ENCODE peak calls at places on chromosomes 5 and 9, in ten cellular contexts. A is NT2/D1; L is tibial nerve; W is CD8-positive, alpha-beta T cell; Q is mucosa of descending colon; J is AG04449; O is neuronal stem cell; Y is right atrium auricular region; G is breast epithelium; Z is SJSA1. H is an unnamed sample.

GRCh38 chr9:120869360-120869687 is 7.7 kb downstream of the PHF19 start:
- DNase-seq in A (no peak), L (no peak), W (no peak), Q (no peak), J (no peak), O (no peak), Y (no peak), G (no peak), Z (no peak), H (no peak)

GRCh38 chr5:113235884-113236283 is 198.9 kb downstream of the TSSK1B start:
- DNase-seq in A (no peak), L (no peak), W (no peak), Q (no peak), J (no peak), O (no peak), Y (no peak), G (no peak), Z (no peak), H (no peak)

GRCh38 chr5:7815757-7816534 is 35.0 kb downstream of the CFAP90 start:
- DNase-seq in A (peak), L (peak), W (peak), Q (peak), J (no peak), O (peak), Y (peak), G (peak), Z (no peak), H (no peak)

GRCh38 chr5:74636149-74636548 is 4.4 kb downstream of the ENC1 start:
- DNase-seq in A (no peak), L (no peak), W (no peak), Q (no peak), J (no peak), O (no peak), Y (no peak), G (no peak), Z (no peak), H (no peak)

GRCh38 chr9:9003184-9003583 is 1203.6 kb upstream of the DMAC1 start:
- DNase-seq in A (peak), L (peak), W (no peak), Q (peak), J (no peak), O (peak), Y (no peak), G (no peak), Z (no peak), H (no peak)

GRCh38 chr9:126474201-126474765 is 139.4 kb upstream of the LMX1B start:
- DNase-seq in A (no peak), L (no peak), W (no peak), Q (no peak), J (peak), O (no peak), Y (no peak), G (no peak), Z (peak), H (no peak)

GRCh38 chr9:113737414-113738271 is 138.5 kb upstream of the ZNF618 start:
- DNase-seq in A (peak), L (peak), W (no peak), Q (peak), J (no peak), O (peak), Y (no peak), G (peak), Z (peak), H (no peak)

GRCh38 chr9:69899491-69899890 is 78.9 kb downstream of the CFAP95 start:
- DNase-seq in A (no peak), L (no peak), W (no peak), Q (no peak), J (no peak), O (no peak), Y (no peak), G (no peak), Z (no peak), H (no peak)

GRCh38 chr5:55134053-55134722 is 25.8 kb upstream of the GPX8 start:
- DNase-seq in A (no peak), L (no peak), W (no peak), Q (no peak), J (no peak), O (no peak), Y (no peak), G (no peak), Z (peak), H (no peak)

GRCh38 chr9:99169982-99170761 is 51.6 kb downstream of the ALG2 start:
- DNase-seq in A (peak), L (no peak), W (no peak), Q (no peak), J (no peak), O (peak), Y (no peak), G (no peak), Z (no peak), H (no peak)

GRCh38 chr9:6305954-6306563 is 22.1 kb upstream of the TPD52L3 start:
- DNase-seq in A (peak), L (no peak), W (no peak), Q (no peak), J (no peak), O (peak), Y (no peak), G (no peak), Z (no peak), H (no peak)

GRCh38 chr5:116508835-116509234 is 65.8 kb downstream of the SEMA6A start:
- DNase-seq in A (no peak), L (no peak), W (no peak), Q (no peak), J (no peak), O (no peak), Y (no peak), G (no peak), Z (no peak), H (no peak)

GRCh38 chr5:51657340-51658240 is 274.3 kb downstream of the ISL1 start:
- DNase-seq in A (no peak), L (no peak), W (no peak), Q (no peak), J (no peak), O (no peak), Y (no peak), G (no peak), Z (no peak), H (no peak)

GRCh38 chr5:151648988-151649387 is 37.7 kb downstream of the SPARC start:
- DNase-seq in A (no peak), L (no peak), W (no peak), Q (no peak), J (no peak), O (no peak), Y (no peak), G (no peak), Z (no peak), H (no peak)

GRCh38 chr5:136211282-136211681 is 18.3 kb upstream of the SMIM32 start:
- DNase-seq in A (no peak), L (no peak), W (no peak), Q (no peak), J (no peak), O (no peak), Y (no peak), G (no peak), Z (no peak), H (no peak)

GRCh38 chr5:89827388-89827787 is 582.2 kb downstream of the CETN3 start:
- DNase-seq in A (no peak), L (no peak), W (no peak), Q (no peak), J (no peak), O (no peak), Y (no peak), G (no peak), Z (no peak), H (no peak)

GRCh38 chr9:77092536-77092935 is 73.1 kb downstream of the FOXB2 start:
- DNase-seq in A (no peak), L (no peak), W (no peak), Q (no peak), J (peak), O (no peak), Y (no peak), G (no peak), Z (no peak), H (no peak)

GRCh38 chr9:99411068-99411467 is 189.0 kb downstream of the SEC61B start:
- DNase-seq in A (no peak), L (no peak), W (no peak), Q (no peak), J (no peak), O (no peak), Y (no peak), G (no peak), Z (no peak), H (no peak)

GRCh38 chr9:74795081-74795480 is 92.6 kb downstream of the TRPM6 start:
- DNase-seq in A (no peak), L (no peak), W (no peak), Q (no peak), J (no peak), O (no peak), Y (no peak), G (no peak), Z (no peak), H (no peak)

GRCh38 chr9:87194471-87194870 is 247.2 kb upstream of the GAS1 start:
- DNase-seq in A (no peak), L (no peak), W (no peak), Q (no peak), J (peak), O (no peak), Y (no peak), G (no peak), Z (peak), H (peak)

GRCh38 chr9:13083973-13084528 is 195.4 kb downstream of the MPDZ start:
- DNase-seq in A (no peak), L (no peak), W (no peak), Q (no peak), J (peak), O (no peak), Y (no peak), G (no peak), Z (no peak), H (no peak)

GRCh38 chr5:90488791-90489190 is 14.1 kb downstream of the POLR3G start:
- DNase-seq in A (no peak), L (no peak), W (no peak), Q (no peak), J (peak), O (no peak), Y (no peak), G (no peak), Z (no peak), H (peak)

GRCh38 chr9:19512432-19512831 is 103.6 kb downstream of the ACER2 start:
- DNase-seq in A (no peak), L (no peak), W (no peak), Q (no peak), J (no peak), O (no peak), Y (no peak), G (no peak), Z (no peak), H (no peak)

GRCh38 chr9:123697686-123698085 is 232.2 kb downstream of the DENND1A start:
- DNase-seq in A (no peak), L (no peak), W (no peak), Q (no peak), J (no peak), O (no peak), Y (no peak), G (no peak), Z (no peak), H (no peak)

GRCh38 chr5:179818746-179819295 is 1.9 kb upstream of the SQSTM1 start:
- DNase-seq in A (no peak), L (peak), W (peak), Q (peak), J (peak), O (no peak), Y (peak), G (peak), Z (peak), H (peak)

GRCh38 chr5:90135979-90136378 is 273.6 kb downstream of the CETN3 start:
- DNase-seq in A (peak), L (no peak), W (no peak), Q (peak), J (no peak), O (no peak), Y (no peak), G (no peak), Z (no peak), H (no peak)

GRCh38 chr5:14663734-14664269 is 716 bp upstream of the OTULIN start:
- DNase-seq in A (no peak), L (peak), W (no peak), Q (no peak), J (no peak), O (no peak), Y (no peak), G (peak), Z (no peak), H (no peak)

GRCh38 chr5:173069661-173070060 is 13.5 kb downstream of the CREBRF start:
- DNase-seq in A (no peak), L (no peak), W (no peak), Q (no peak), J (no peak), O (no peak), Y (no peak), G (no peak), Z (no peak), H (no peak)

GRCh38 chr5:73545403-73545779 is 20.0 kb downstream of the ANKRA2 start:
- DNase-seq in A (no peak), L (no peak), W (no peak), Q (no peak), J (no peak), O (no peak), Y (no peak), G (no peak), Z (no peak), H (no peak)

GRCh38 chr9:33447404-33448158 is at the start of gene AQP3:
- DNase-seq in A (peak), L (peak), W (peak), Q (peak), J (no peak), O (peak), Y (peak), G (peak), Z (no peak), H (no peak)

GRCh38 chr9:22107202-22107601 is 98.1 kb upstream of the CDKN2B start:
- DNase-seq in A (no peak), L (no peak), W (no peak), Q (no peak), J (no peak), O (no peak), Y (no peak), G (no peak), Z (peak), H (no peak)

GRCh38 chr9:131524578-131525315 is 6.3 kb downstream of the UCK1 start:
- DNase-seq in A (no peak), L (no peak), W (no peak), Q (no peak), J (no peak), O (no peak), Y (no peak), G (no peak), Z (no peak), H (peak)

GRCh38 chr5:132205385-132206125 is 22.1 kb downstream of the P4HA2 start:
- DNase-seq in A (no peak), L (no peak), W (no peak), Q (no peak), J (no peak), O (no peak), Y (peak), G (peak), Z (no peak), H (no peak)

GRCh38 chr5:114206640-114207039 is 155.2 kb upstream of the KCNN2 start:
- DNase-seq in A (no peak), L (no peak), W (no peak), Q (no peak), J (no peak), O (no peak), Y (no peak), G (no peak), Z (no peak), H (no peak)

GRCh38 chr9:89312154-89312616 is 1.2 kb downstream of the CKS2 start:
- DNase-seq in A (no peak), L (no peak), W (no peak), Q (peak), J (no peak), O (no peak), Y (no peak), G (no peak), Z (peak), H (no peak)

GRCh38 chr9:35112257-35113020 is 3.2 kb downstream of the ATOSB start:
- DNase-seq in A (no peak), L (peak), W (no peak), Q (no peak), J (no peak), O (no peak), Y (peak), G (no peak), Z (no peak), H (no peak)

GRCh38 chr9:69120380-69121154 is 53.5 kb upstream of the TJP2 start:
- DNase-seq in A (peak), L (no peak), W (no peak), Q (peak), J (no peak), O (peak), Y (no peak), G (peak), Z (no peak), H (no peak)

GRCh38 chr9:117304613-117305012 is 110.2 kb downstream of the ASTN2 start:
- DNase-seq in A (no peak), L (no peak), W (no peak), Q (no peak), J (no peak), O (no peak), Y (no peak), G (no peak), Z (no peak), H (no peak)

GRCh38 chr5:124514966-124515365 is 231.5 kb downstream of the ZNF608 start:
- DNase-seq in A (no peak), L (no peak), W (no peak), Q (no peak), J (no peak), O (no peak), Y (no peak), G (no peak), Z (no peak), H (no peak)

DNA sequence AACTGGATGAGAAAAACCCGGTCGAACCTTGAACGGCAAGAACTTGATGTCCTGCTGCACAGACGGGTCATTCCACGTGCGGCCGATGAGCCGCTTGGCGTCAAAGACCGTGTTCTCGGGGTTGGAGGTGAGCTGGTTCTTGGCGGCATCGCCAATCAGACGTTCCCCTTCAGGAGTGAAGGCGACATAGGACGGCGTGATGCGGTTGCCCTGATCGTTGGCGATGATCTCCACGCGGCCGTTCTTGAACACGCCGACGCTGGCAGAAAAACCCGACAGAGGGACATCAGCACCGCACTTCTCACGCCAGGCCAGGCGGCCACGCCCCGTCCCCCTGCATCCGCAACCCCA is 519 bp downstream of the HSPA5 start:
- DNase-seq in A (no peak), L (peak), W (peak), Q (no peak), J (no peak), O (peak), Y (peak), G (peak), Z (no peak), H (no peak)
- H3K4me3 ChIP-seq in A (peak), L (peak), W (peak), Q (peak), J (peak), O (peak), Y (peak), G (peak), Z (peak), H (peak)

DNA sequence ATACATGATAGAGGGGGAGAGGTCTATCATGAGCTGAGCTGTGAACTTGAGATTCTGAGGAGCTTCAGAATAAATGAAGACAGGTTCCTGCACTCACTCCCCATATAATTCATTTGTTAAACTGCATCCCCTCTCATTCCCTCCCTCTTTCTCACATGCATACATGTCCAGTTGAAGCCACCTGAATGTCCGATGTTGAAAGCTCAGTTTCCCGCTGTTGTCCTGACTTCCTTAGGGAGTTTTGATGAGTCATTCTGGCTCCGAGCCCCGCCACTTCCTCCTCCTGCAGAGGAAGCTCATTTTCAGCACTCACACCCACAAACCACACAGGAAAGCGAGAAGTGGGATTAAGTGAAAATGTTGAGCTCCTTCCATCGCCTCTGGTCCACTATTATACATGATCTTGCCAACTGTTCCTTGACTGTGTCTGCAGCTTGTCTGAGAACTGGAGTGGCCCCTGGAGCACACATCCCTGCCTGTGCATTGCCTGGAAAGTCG is 121.2 kb downstream of the CEMIP2 start:
- DNase-seq in A (no peak), L (peak), W (peak), Q (peak), J (no peak), O (no peak), Y (peak), G (peak), Z (peak), H (no peak)
- H3K4me3 ChIP-seq in A (no peak), L (no peak), W (no peak), Q (no peak), J (no peak), O (no peak), Y (no peak), G (no peak), Z (no peak), H (no peak)

GRCh38 chr5:138557677-138558076 is 14.6 kb upstream of the ETF1 start:
- DNase-seq in A (no peak), L (no peak), W (no peak), Q (no peak), J (no peak), O (no peak), Y (no peak), G (no peak), Z (no peak), H (no peak)
- H3K4me3 ChIP-seq in A (no peak), L (no peak), W (no peak), Q (no peak), J (no peak), O (no peak), Y (no peak), G (no peak), Z (no peak), H (no peak)

GRCh38 chr9:85960688-85961093 is 19.7 kb downstream of the NAA35 start:
- DNase-seq in A (no peak), L (no peak), W (no peak), Q (peak), J (no peak), O (no peak), Y (no peak), G (no peak), Z (no peak), H (no peak)
- H3K4me3 ChIP-seq in A (no peak), L (no peak), W (no peak), Q (no peak), J (no peak), O (no peak), Y (no peak), G (no peak), Z (no peak), H (no peak)

GRCh38 chr9:124852121-124852828 is 985 bp upstream of the WDR38 start:
- DNase-seq in A (no peak), L (no peak), W (no peak), Q (no peak), J (no peak), O (no peak), Y (no peak), G (no peak), Z (no peak), H (no peak)
- H3K4me3 ChIP-seq in A (peak), L (peak), W (peak), Q (no peak), J (peak), O (no peak), Y (no peak), G (no peak), Z (no peak), H (no peak)

H was measured in BJ.